ENCODE peak calls at places on chromosomes 7 and 10, in ten cellular contexts. V is transverse colon; N is EH; G is stimulated activated CD4-positive, alpha-beta T cell treated with anti-CD3 and anti-CD28 coated beads, Interleukin-15, amount 100 ng/mL, for 48 hours; Z is coronary artery; Y is NCI-H69; R is SK-N-DZ; M is iris pigment epithelial cell; L is progenitor cell of endocrine pancreas; D is M059J. U is an unnamed sample.

GRCh38 chr10:4686644-4686996 is 139.4 kb upstream of the AKR1E2 start:
- DNase-seq in L (no peak), G (peak), D (peak), R (no peak), M (peak), N (peak), Y (no peak), V (no peak), Z (no peak), U (peak)

GRCh38 chr10:8049151-8049873 is 5.2 kb upstream of the GATA3 start:
- DNase-seq in Z (no peak), L (no peak), M (no peak), N (no peak), V (no peak), G (no peak), Y (peak), R (peak), D (peak), U (no peak)

GRCh38 chr7:150978136-150978789 is at the start of gene KCNH2:
- DNase-seq in Y (peak), D (no peak), M (no peak), G (no peak), V (no peak), L (peak), R (peak), N (no peak), Z (no peak), U (no peak)

GRCh38 chr7:96708872-96709271 is 774 bp downstream of the SEM1 start:
- DNase-seq in G (no peak), R (peak), Z (no peak), V (no peak), D (peak), L (no peak), N (no peak), M (no peak), Y (peak), U (no peak)

GRCh38 chr7:98283127-98283886 is 1.8 kb downstream of the BRI3 start:
- DNase-seq in N (peak), R (no peak), Z (no peak), G (no peak), Y (no peak), D (no peak), M (peak), L (no peak), V (peak), U (peak)

GRCh38 chr10:132587175-132587574 is 49.6 kb downstream of the INPP5A start:
- DNase-seq in V (no peak), R (no peak), M (no peak), D (no peak), Y (no peak), L (no peak), Z (no peak), N (no peak), G (no peak), U (no peak)

GRCh38 chr7:1124816-1125602 is 35.0 kb downstream of the ZFAND2A start:
- DNase-seq in G (no peak), D (no peak), M (no peak), R (no peak), V (no peak), L (no peak), Z (no peak), N (no peak), Y (no peak), U (no peak)

GRCh38 chr10:58631715-58632114 is 119.0 kb downstream of the BICC1 start:
- DNase-seq in D (no peak), Z (no peak), M (no peak), L (no peak), Y (no peak), G (no peak), R (no peak), N (no peak), V (no peak), U (no peak)

GRCh38 chr7:82443801-82444219 is 233 bp upstream of the CACNA2D1 start:
- DNase-seq in L (no peak), D (peak), N (peak), V (peak), Z (peak), R (peak), Y (peak), M (peak), G (no peak), U (peak)

GRCh38 chr7:131553906-131554305 is 2.5 kb downstream of the PODXL start:
- DNase-seq in L (no peak), Y (no peak), N (no peak), V (no peak), D (no peak), Z (no peak), G (no peak), R (no peak), M (no peak), U (no peak)

GRCh38 chr10:88253622-88254021 is 329.5 kb downstream of the RNLS start:
- DNase-seq in R (no peak), D (peak), Z (no peak), N (no peak), Y (peak), G (no peak), M (no peak), L (no peak), V (no peak), U (no peak)

GRCh38 chr10:110859947-110860376 is 11.8 kb upstream of the PDCD4 start:
- DNase-seq in Z (no peak), V (no peak), G (no peak), L (no peak), R (no peak), D (peak), Y (peak), N (peak), M (peak), U (no peak)

GRCh38 chr7:43513236-43513635 is 69.7 kb upstream of the STK17A start:
- DNase-seq in L (no peak), R (no peak), V (no peak), Y (peak), Z (no peak), G (no peak), N (no peak), M (no peak), D (no peak), U (peak)

GRCh38 chr10:15209827-15210509 is 41.5 kb upstream of the NMT2 start:
- DNase-seq in Z (no peak), Y (peak), N (peak), R (peak), V (peak), G (peak), M (peak), D (peak), L (peak), U (peak)

GRCh38 chr7:78530351-78530750 is 731.8 kb downstream of the PHTF2 start:
- DNase-seq in V (no peak), M (peak), R (no peak), Y (peak), L (no peak), D (peak), Z (no peak), G (no peak), N (peak), U (peak)

GRCh38 chr10:123039632-123039930 is 30.8 kb downstream of the ACADSB start:
- DNase-seq in V (no peak), G (no peak), N (no peak), L (no peak), D (no peak), M (no peak), Z (no peak), R (no peak), Y (no peak), U (no peak)

GRCh38 chr7:158073845-158074840 is 513.5 kb downstream of the PTPRN2 start:
- DNase-seq in N (no peak), Z (no peak), V (no peak), Y (no peak), D (no peak), M (no peak), G (no peak), L (no peak), R (no peak), U (no peak)

GRCh38 chr7:99201027-99201426 is 6.9 kb downstream of the KPNA7 start:
- DNase-seq in M (peak), L (no peak), Z (no peak), D (peak), Y (no peak), G (no peak), V (no peak), R (no peak), N (peak), U (peak)

GRCh38 chr10:31830887-31831286 is 97.7 kb downstream of the ARHGAP12 start:
- DNase-seq in Y (no peak), L (no peak), R (no peak), V (no peak), N (peak), M (peak), G (no peak), D (peak), Z (no peak), U (no peak)

GRCh38 chr7:41874206-41874770 is 171.4 kb upstream of the INHBA start:
- DNase-seq in Z (no peak), Y (no peak), V (no peak), N (peak), M (no peak), D (no peak), L (no peak), R (no peak), G (no peak), U (no peak)

GRCh38 chr10:12590682-12591642 is 241.6 kb downstream of the CAMK1D start:
- DNase-seq in M (no peak), D (no peak), Y (peak), Z (no peak), R (no peak), G (no peak), N (no peak), L (no peak), V (no peak), U (no peak)

GRCh38 chr7:44395067-44395466 is 69.7 kb upstream of the CAMK2B start:
- DNase-seq in Z (no peak), Y (peak), L (no peak), M (no peak), V (no peak), N (no peak), G (no peak), R (no peak), D (no peak), U (no peak)

GRCh38 chr7:122791959-122792545 is 89.3 kb upstream of the RNF148 start:
- DNase-seq in V (no peak), Y (no peak), R (no peak), D (no peak), Z (no peak), N (no peak), L (no peak), G (no peak), M (peak), U (no peak)

GRCh38 chr7:98202367-98203195 is 8.7 kb upstream of the BHLHA15 start:
- DNase-seq in M (no peak), R (no peak), G (peak), V (peak), Y (no peak), N (no peak), Z (no peak), L (no peak), D (no peak), U (no peak)

GRCh38 chr7:111803015-111803758 is 240.9 kb upstream of the IMMP2L start:
- DNase-seq in Z (no peak), V (no peak), D (peak), Y (no peak), L (no peak), M (peak), G (no peak), R (no peak), N (peak), U (peak)

GRCh38 chr10:114632869-114633715 is 25.0 kb downstream of the ABLIM1 start:
- DNase-seq in D (peak), Y (no peak), N (peak), R (no peak), V (no peak), Z (peak), M (peak), L (no peak), G (no peak), U (peak)

GRCh38 chr10:123807444-123808035 is 84.1 kb downstream of the CPXM2 start:
- DNase-seq in N (peak), D (no peak), V (no peak), R (no peak), Z (no peak), M (peak), G (no peak), L (no peak), Y (no peak), U (no peak)

GRCh38 chr10:102195301-102195870 is 30.7 kb upstream of the ELOVL3 start:
- DNase-seq in N (peak), Z (peak), D (peak), Y (no peak), G (no peak), M (peak), L (no peak), V (no peak), R (no peak), U (peak)

GRCh38 chr7:23680417-23681405 is 712 bp downstream of the FAM221A start:
- DNase-seq in N (peak), V (peak), M (peak), L (peak), G (peak), R (peak), Y (peak), D (peak), Z (peak), U (no peak)

GRCh38 chr10:28241766-28242399 is 61.0 kb downstream of the MPP7 start:
- DNase-seq in L (no peak), Z (no peak), G (no peak), R (peak), M (peak), D (peak), N (peak), Y (peak), V (peak), U (peak)

GRCh38 chr7:16985621-16986020 is 103.8 kb upstream of the AGR3 start:
- DNase-seq in N (no peak), Z (no peak), M (no peak), V (no peak), R (no peak), L (no peak), G (no peak), D (no peak), Y (peak), U (no peak)

GRCh38 chr7:4132221-4132620 is 549.9 kb upstream of the FOXK1 start:
- DNase-seq in D (no peak), R (no peak), M (no peak), G (no peak), L (no peak), N (no peak), Y (no peak), V (no peak), Z (no peak), U (no peak)

GRCh38 chr10:5252177-5253037 is 55.8 kb downstream of the AKR1C4 start:
- DNase-seq in V (no peak), Z (no peak), M (peak), D (peak), Y (peak), G (no peak), R (peak), N (peak), L (no peak), U (peak)

GRCh38 chr7:95933618-95934017 is 161.3 kb downstream of the DYNC1I1 start:
- DNase-seq in M (no peak), Z (no peak), N (no peak), V (no peak), G (no peak), Y (peak), R (no peak), L (no peak), D (no peak), U (no peak)

GRCh38 chr10:116888380-116889055 is 39.2 kb downstream of the ENO4 start:
- DNase-seq in Y (no peak), R (no peak), G (no peak), L (no peak), D (peak), V (peak), Z (no peak), N (peak), M (peak), U (peak)

GRCh38 chr7:128435311-128435654 is 20.4 kb upstream of the HILPDA start:
- DNase-seq in D (no peak), Z (no peak), M (no peak), N (no peak), V (no peak), R (no peak), G (no peak), Y (peak), L (no peak), U (no peak)

GRCh38 chr7:108525327-108525984 is 479 bp downstream of the PNPLA8 start:
- DNase-seq in V (no peak), L (no peak), R (no peak), N (peak), M (peak), D (peak), Y (peak), Z (no peak), G (peak), U (peak)